ENCODE peak calls at places on chromosomes 5 and 9, in eight cellular contexts. K is stomach; Q is cardiac muscle cell; F is IMR-90; C is lower lobe of right lung; L is CD8-positive, alpha-beta T cell; U is spleen; M is tibial artery. R is an unnamed sample.

GRCh38 chr5:151086905-151087360 is 6.1 kb upstream of the TNIP1 start:
- DNase-seq in K (peak), Q (no peak), F (peak), C (no peak), L (peak), U (peak), M (no peak), R (no peak)

GRCh38 chr5:178116406-178116885 is 3.1 kb downstream of the N4BP3 start:
- DNase-seq in K (no peak), Q (peak), F (no peak), C (no peak), L (peak), U (peak), M (no peak), R (no peak)

GRCh38 chr5:168706655-168707069 is 127.5 kb upstream of the PANK3 start:
- DNase-seq in K (no peak), Q (peak), F (peak), C (no peak), L (no peak), U (no peak), M (peak), R (no peak)

GRCh38 chr5:59066367-59067163 is 483.7 kb downstream of the RAB3C start:
- DNase-seq in K (no peak), Q (no peak), F (peak), C (no peak), L (no peak), U (no peak), M (no peak), R (no peak)

GRCh38 chr9:15211160-15211993 is 95.6 kb downstream of the TTC39B start:
- DNase-seq in K (peak), Q (peak), F (peak), C (no peak), L (peak), U (no peak), M (peak), R (peak)

GRCh38 chr5:80195837-80196400 is 59.9 kb downstream of the SERINC5 start:
- DNase-seq in K (no peak), Q (no peak), F (no peak), C (no peak), L (no peak), U (no peak), M (no peak), R (no peak)

GRCh38 chr5:122500245-122501086 is 188.4 kb downstream of the SNCAIP start:
- DNase-seq in K (no peak), Q (peak), F (peak), C (no peak), L (no peak), U (no peak), M (peak), R (no peak)

GRCh38 chr5:141496038-141496437 is 7.2 kb downstream of the PCDHGC5 start:
- DNase-seq in K (no peak), Q (no peak), F (no peak), C (no peak), L (no peak), U (no peak), M (no peak), R (no peak)

GRCh38 chr9:130422546-130422945 is 22.2 kb upstream of the ASS1 start:
- DNase-seq in K (no peak), Q (no peak), F (no peak), C (no peak), L (no peak), U (no peak), M (no peak), R (no peak)

GRCh38 chr9:120393386-120394057 is 186.4 kb downstream of the CDK5RAP2 start:
- DNase-seq in K (no peak), Q (no peak), F (peak), C (no peak), L (no peak), U (no peak), M (no peak), R (no peak)

GRCh38 chr9:10059044-10059443 is 553.8 kb downstream of the PTPRD start:
- DNase-seq in K (no peak), Q (no peak), F (peak), C (no peak), L (no peak), U (no peak), M (no peak), R (no peak)

DNA sequence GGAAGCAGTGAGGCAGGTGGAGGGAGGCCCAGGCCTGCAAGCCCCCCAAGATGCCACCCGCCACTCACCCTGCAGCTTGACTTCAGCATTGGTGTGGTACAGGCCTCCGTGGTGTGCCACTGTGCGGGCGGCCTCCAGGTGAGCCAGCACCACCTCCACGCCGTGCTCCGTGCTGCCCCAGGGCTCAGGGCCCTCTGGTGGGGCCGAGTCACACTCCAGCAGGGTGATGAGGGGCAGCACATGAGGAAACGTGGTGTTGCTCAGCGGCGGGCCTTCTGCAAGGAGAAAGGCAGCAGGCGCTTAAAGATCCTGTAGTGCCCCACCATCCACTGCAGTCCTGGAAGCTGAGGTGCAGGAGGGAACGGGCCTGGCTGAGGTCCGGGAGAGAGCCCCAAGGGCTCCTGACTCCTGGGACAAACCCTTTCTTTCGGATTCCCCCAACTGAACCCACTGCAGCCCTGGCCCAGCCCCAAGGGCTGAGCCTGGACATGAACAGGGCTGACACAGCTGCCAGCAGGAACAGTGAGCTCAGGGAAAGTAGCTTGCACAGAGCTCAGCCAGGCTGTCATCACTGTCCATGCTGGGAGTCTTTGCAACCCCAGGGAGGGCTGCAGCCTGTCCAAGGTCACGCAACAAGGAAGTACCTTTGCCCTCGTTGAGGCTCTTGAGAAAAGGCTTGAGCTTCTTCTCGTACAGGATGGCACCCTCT is 4.7 kb upstream of the TOR2A start:
- DNase-seq in K (no peak), Q (peak), F (no peak), C (no peak), L (no peak), U (no peak), M (no peak), R (no peak)
- H3K27ac ChIP-seq in K (peak), Q (peak), F (no peak), C (peak), L (no peak), U (peak), M (no peak), R (no peak)

GRCh38 chr5:64727150-64727549 is 36.8 kb downstream of the SHISAL2B start:
- DNase-seq in K (no peak), Q (no peak), F (no peak), C (no peak), L (no peak), U (no peak), M (no peak), R (no peak)

DNA sequence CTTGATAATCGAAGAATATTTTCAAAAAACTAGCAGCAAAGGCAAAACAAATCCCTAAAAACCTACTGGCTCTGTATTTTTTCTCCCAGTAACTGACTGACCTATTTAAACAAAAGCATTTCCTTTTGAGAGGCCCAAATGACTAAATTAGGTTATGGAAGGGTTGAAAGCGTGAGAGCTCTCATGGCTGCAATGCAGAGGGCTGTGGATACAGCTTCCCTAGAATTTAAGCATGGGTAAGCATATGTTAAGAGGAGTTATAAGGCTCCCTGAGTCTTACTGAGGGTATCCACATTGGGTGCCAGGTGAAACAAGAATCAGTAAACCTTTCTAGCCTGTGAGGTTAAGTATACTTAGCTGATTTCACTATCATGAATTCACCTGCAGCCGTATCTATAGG is 32.3 kb downstream of the SHISAL2B start:
- DNase-seq in K (no peak), Q (no peak), F (no peak), C (no peak), L (no peak), U (no peak), M (no peak), R (no peak)
- H3K4me3 ChIP-seq in K (no peak), Q (no peak), F (no peak), C (no peak), L (no peak), U (no peak), M (no peak), R (no peak)

GRCh38 chr5:87776785-87777184 is 364.1 kb upstream of the CCNH start:
- DNase-seq in K (no peak), Q (no peak), F (no peak), C (no peak), L (no peak), U (no peak), M (no peak), R (no peak)
- TF ChIP-seq CTCF in K (no peak), Q (no peak), F (no peak), C (no peak), L (no peak), U (no peak), M (no peak), R (no peak)

GRCh38 chr5:14213813-14214585 is 70.9 kb downstream of the TRIO start:
- DNase-seq in K (no peak), Q (no peak), F (no peak), C (no peak), L (no peak), U (no peak), M (no peak), R (no peak)
- H3K27ac ChIP-seq in K (no peak), Q (no peak), F (peak), C (peak), L (no peak), U (peak), M (no peak), R (no peak)

DNA sequence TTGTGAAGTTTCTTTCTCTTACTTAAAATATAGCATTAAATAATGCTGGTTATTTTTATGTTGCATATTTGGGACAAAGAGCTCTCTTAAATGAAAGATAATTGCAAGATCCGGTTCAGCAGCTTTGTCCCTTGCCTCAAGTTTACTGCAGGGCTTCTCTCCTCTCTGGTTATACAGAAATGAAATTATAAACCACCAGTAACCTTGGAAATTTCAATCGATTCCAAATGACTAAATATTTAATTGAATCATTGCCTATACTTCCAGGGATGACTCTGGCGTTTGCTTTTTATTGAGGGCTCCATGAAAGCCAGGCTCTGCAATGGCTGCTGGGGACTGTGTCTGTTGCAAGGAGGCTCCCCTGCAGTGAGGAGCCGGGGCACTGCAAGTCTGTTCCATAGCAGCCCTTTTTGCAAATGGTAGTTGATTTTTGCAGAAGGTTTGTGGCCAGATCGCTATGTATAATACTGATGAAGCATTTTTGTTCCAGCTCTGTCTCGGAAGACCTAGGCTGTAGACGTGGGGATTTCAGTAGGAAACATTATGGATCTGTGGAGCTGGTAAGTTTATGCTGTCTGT is at the start of gene GARNL3:
- DNase-seq in K (no peak), Q (no peak), F (no peak), C (no peak), L (no peak), U (no peak), M (no peak), R (no peak)
- H3K4me3 ChIP-seq in K (no peak), Q (no peak), F (no peak), C (no peak), L (no peak), U (no peak), M (no peak), R (peak)

DNA sequence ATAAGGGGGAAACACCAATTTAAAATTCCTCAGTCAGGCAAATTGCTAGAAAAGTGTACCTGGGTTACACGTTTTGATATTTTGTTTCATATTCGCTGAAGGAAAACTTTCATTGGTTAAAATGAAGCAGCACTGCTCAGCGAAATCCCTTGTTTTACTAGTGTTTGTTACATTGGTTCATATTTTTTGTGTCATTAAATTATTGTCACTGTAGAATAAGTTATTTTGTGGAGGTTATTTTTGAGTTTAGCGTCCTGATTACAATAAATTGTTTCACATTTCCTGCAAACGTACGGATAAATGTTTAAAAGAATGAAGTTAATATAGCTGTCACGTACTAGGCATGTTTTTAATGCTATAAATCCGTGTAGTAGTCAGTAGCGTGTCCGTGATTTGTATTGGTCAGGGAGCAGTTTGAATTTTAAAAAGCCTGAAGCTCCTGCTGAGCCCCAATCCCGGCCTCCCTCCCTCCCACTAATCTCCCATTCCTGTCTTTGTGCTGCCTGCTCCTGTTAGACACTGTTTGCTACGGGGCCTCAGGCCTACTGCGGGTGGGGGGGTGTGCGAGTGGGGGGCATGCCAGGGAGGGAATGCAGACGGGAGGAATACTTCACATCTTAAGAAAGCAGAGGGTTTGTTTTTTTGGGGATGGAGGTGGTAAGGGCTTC is 2.0 kb downstream of the NIPBL start:
- DNase-seq in K (no peak), Q (peak), F (peak), C (no peak), L (no peak), U (peak), M (no peak), R (no peak)
- TF ChIP-seq CTCF in K (no peak), Q (no peak), F (no peak), C (no peak), L (no peak), U (no peak), M (no peak), R (no peak)

GRCh38 chr9:91894023-91894422 is 56.0 kb downstream of the ROR2 start:
- DNase-seq in K (no peak), Q (no peak), F (no peak), C (no peak), L (no peak), U (no peak), M (no peak), R (no peak)

GRCh38 chr9:91896096-91896495 is 53.9 kb downstream of the ROR2 start:
- DNase-seq in K (no peak), Q (no peak), F (no peak), C (no peak), L (no peak), U (no peak), M (no peak), R (no peak)

GRCh38 chr9:91897201-91897600 is 52.8 kb downstream of the ROR2 start:
- DNase-seq in K (no peak), Q (no peak), F (peak), C (no peak), L (no peak), U (no peak), M (no peak), R (no peak)

GRCh38 chr9:91898451-91899433 is 51.3 kb downstream of the ROR2 start:
- DNase-seq in K (peak), Q (no peak), F (peak), C (no peak), L (no peak), U (peak), M (no peak), R (no peak)

DNA sequence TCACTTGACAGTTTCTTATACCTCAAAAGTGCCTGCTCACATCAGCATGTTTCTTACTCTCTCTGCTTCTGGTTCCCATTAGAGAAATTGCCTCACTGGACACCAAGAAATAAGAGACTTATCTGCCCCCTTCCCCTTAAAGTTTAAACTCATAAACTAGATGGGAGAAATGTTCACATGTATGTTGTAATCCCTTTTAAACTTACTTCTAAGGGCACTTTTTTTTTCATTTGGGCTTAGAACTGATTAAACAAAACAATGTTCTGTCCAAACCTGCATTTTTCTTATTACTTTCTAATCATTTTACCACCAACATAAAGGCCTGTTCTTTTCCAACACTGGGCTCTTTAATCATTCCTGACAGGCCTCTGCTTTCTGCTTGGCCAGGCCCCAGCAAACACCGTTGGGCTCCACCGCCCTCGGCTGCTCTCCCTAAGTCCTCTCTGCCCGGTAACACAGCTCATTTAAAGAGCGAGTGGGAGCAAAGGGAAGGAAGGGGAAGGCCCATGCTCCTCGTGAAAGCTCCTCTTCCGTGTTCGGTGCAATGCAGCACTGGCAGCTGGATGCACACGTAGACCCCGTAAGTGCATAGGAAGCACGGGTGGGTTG is 53.4 kb downstream of the ROR2 start:
- DNase-seq in K (peak), Q (peak), F (peak), C (no peak), L (no peak), U (peak), M (no peak), R (no peak)
- H3K27ac ChIP-seq in K (peak), Q (peak), F (peak), C (no peak), L (no peak), U (no peak), M (no peak), R (no peak)

GRCh38 chr9:95171001-95171400 is 146.5 kb downstream of the FANCC start:
- DNase-seq in K (no peak), Q (no peak), F (peak), C (no peak), L (no peak), U (no peak), M (no peak), R (no peak)
- H3K4me3 ChIP-seq in K (no peak), Q (no peak), F (no peak), C (no peak), L (no peak), U (no peak), M (no peak), R (no peak)